ENCODE peak calls at places on chromosomes 13 and 19, in ten cellular contexts. F is A549; H is transverse colon; R is stimulated activated CD4-positive, alpha-beta T cell treated with anti-CD3 and anti-CD28 coated beads, Interleukin-4, amount 100 ng/mL, for 24 hours; E is NCI-H2029; X is mesenchymal stem cell; P is stimulated activated CD8-positive, alpha-beta memory T cell treated with anti-CD3 and anti-CD28 coated beads, Interleukin-7, amount 100 ng/mL, for 1 hour; G is endothelial cell; T is A172; B is osteoblast. C is an unnamed sample.
A peak's percentile ranks its signal among the peaks of the same experiment; 100 is the strongest.

GRCh38 chr19:38478273-38478971 is 44.9 kb downstream of the RYR1 start:
- DNase-seq in F (peak; percentile 90), H (no peak), R (no peak), E (no peak), X (peak; percentile 6), P (no peak), G (peak; percentile 43), T (peak; percentile 16), B (peak; percentile 42), C (peak; percentile 65)

GRCh38 chr13:97136418-97136817 is 85.7 kb upstream of the MBNL2 start:
- DNase-seq in F (no peak), H (no peak), R (no peak), E (no peak), X (no peak), P (no peak), G (no peak), T (no peak), B (no peak), C (no peak)

GRCh38 chr19:2462635-2463421 is 6.1 kb upstream of the LMNB2 start:
- DNase-seq in F (no peak), H (peak; percentile 82), R (no peak), E (peak; percentile 83), X (peak; percentile 98), P (no peak), G (peak; percentile 91), T (peak; percentile 98), B (peak; percentile 98), C (peak; percentile 69)

GRCh38 chr19:10096615-10096963 is 5.9 kb downstream of the ANGPTL6 start:
- DNase-seq in F (no peak), H (peak; percentile 39), R (peak; percentile 33), E (peak; percentile 38), X (no peak), P (no peak), G (no peak), T (no peak), B (no peak), C (no peak)

GRCh38 chr19:19459099-19459498 is 53.6 kb downstream of the GATAD2A start:
- DNase-seq in F (no peak), H (no peak), R (no peak), E (no peak), X (peak; percentile 86), P (no peak), G (no peak), T (peak; percentile 12), B (no peak), C (no peak)

GRCh38 chr19:41064974-41065569 is 23.2 kb upstream of the CYP2A13 start:
- DNase-seq in F (peak; percentile 69), H (no peak), R (no peak), E (no peak), X (peak; percentile 28), P (no peak), G (peak; percentile 18), T (peak; percentile 40), B (no peak), C (no peak)

GRCh38 chr19:4380254-4380727 is 20.1 kb downstream of the SH3GL1 start:
- DNase-seq in F (no peak), H (no peak), R (peak; percentile 32), E (no peak), X (no peak), P (peak; percentile 37), G (no peak), T (no peak), B (peak; percentile 67), C (no peak)

GRCh38 chr13:74111399-74111798 is 22.8 kb downstream of the KLF12 start:
- DNase-seq in F (no peak), H (no peak), R (no peak), E (no peak), X (no peak), P (no peak), G (no peak), T (no peak), B (no peak), C (no peak)

GRCh38 chr19:9075064-9075964 is 11.5 kb upstream of the OR1M1 start:
- DNase-seq in F (peak; percentile 95), H (peak; percentile 50), R (no peak), E (peak; percentile 63), X (peak; percentile 72), P (no peak), G (no peak), T (peak; percentile 99), B (peak; percentile 93), C (peak; percentile 54)

GRCh38 chr19:48513289-48514122 is 1.9 kb upstream of the LMTK3 start:
- DNase-seq in F (peak; percentile 94), H (peak; percentile 75), R (peak; percentile 78), E (peak; percentile 46), X (peak; percentile 71), P (no peak), G (peak; percentile 67), T (peak; percentile 50), B (peak; percentile 96), C (peak; percentile 81)

GRCh38 chr19:45515081-45515624 is 7.9 kb downstream of the VASP start:
- DNase-seq in F (no peak), H (peak; percentile 64), R (peak; percentile 26), E (no peak), X (no peak), P (no peak), G (no peak), T (peak; percentile 8), B (no peak), C (no peak)

GRCh38 chr13:106475852-106476251 is 59.6 kb downstream of the EFNB2 start:
- DNase-seq in F (no peak), H (no peak), R (no peak), E (no peak), X (no peak), P (no peak), G (no peak), T (no peak), B (no peak), C (no peak)

GRCh38 chr19:56750658-56751057 is 79.1 kb upstream of the ZNF835 start:
- DNase-seq in F (no peak), H (no peak), R (no peak), E (no peak), X (no peak), P (no peak), G (no peak), T (no peak), B (no peak), C (no peak)

GRCh38 chr19:53037101-53038097 is 7.1 kb upstream of the ERVV-2 start:
- DNase-seq in F (no peak), H (no peak), R (no peak), E (no peak), X (no peak), P (no peak), G (peak; percentile 75), T (no peak), B (peak; percentile 97), C (peak; percentile 50)

GRCh38 chr13:95221991-95222732 is 79.1 kb downstream of the ABCC4 start:
- DNase-seq in F (no peak), H (peak; percentile 32), R (no peak), E (no peak), X (peak; percentile 20), P (no peak), G (no peak), T (no peak), B (no peak), C (no peak)

GRCh38 chr13:75896271-75896670 is 260.1 kb downstream of the LMO7 start:
- DNase-seq in F (no peak), H (no peak), R (no peak), E (no peak), X (no peak), P (no peak), G (no peak), T (no peak), B (no peak), C (no peak)

GRCh38 chr19:51002542-51003311 is 1.3 kb upstream of the KLK8 start:
- DNase-seq in F (peak; percentile 94), H (no peak), R (no peak), E (peak; percentile 47), X (no peak), P (no peak), G (no peak), T (no peak), B (peak; percentile 62), C (peak; percentile 57)

GRCh38 chr19:8355631-8356402 is 8.1 kb upstream of the ANGPTL4 start:
- DNase-seq in F (no peak), H (no peak), R (no peak), E (no peak), X (peak; percentile 100), P (no peak), G (no peak), T (peak; percentile 99), B (peak; percentile 92), C (no peak)